ENCODE peak calls at places on chromosomes 16 and 17, in five cellular contexts. N, U, D, Y and I are unnamed samples.

GRCh38 chr16:80791411-80791810 is 13.0 kb downstream of the CDYL2 start:
- DNase-seq in U (no peak), D (no peak), Y (no peak), N (no peak), I (no peak)

GRCh38 chr17:40194821-40195220 is 17.6 kb downstream of the RAPGEFL1 start:
- DNase-seq in U (no peak), D (no peak), Y (no peak), N (no peak), I (no peak)

GRCh38 chr17:8117367-8117979 is 841 bp downstream of the ALOXE3 start:
- DNase-seq in Y (no peak), U (no peak), D (no peak), N (no peak), I (peak; percentile 15)

GRCh38 chr16:10521681-10522274 is 58.6 kb downstream of the EMP2 start:
- DNase-seq in U (peak; percentile 70), Y (peak; percentile 67), N (peak; percentile 34), D (no peak), I (peak; percentile 72)

GRCh38 chr17:57557363-57557762 is 187.7 kb downstream of the CCDC182 start:
- DNase-seq in Y (no peak), D (no peak), N (no peak), U (no peak), I (no peak)

GRCh38 chr16:80569440-80570105 is 28.8 kb downstream of the DYNLRB2 start:
- DNase-seq in U (peak; percentile 91), Y (peak; percentile 34), D (no peak), N (peak; percentile 57), I (no peak)

GRCh38 chr17:57261084-57261461 is 4.8 kb downstream of the MSI2 start:
- DNase-seq in U (no peak), Y (no peak), N (no peak), D (no peak), I (no peak)

GRCh38 chr17:41057547-41057946 is 2.4 kb downstream of the KRTAP2-3 start:
- DNase-seq in Y (no peak), U (no peak), N (no peak), D (no peak), I (no peak)

GRCh38 chr16:85796599-85796998 is 2.7 kb downstream of the EMC8 start:
- DNase-seq in Y (no peak), N (no peak), D (no peak), U (no peak), I (no peak)

GRCh38 chr16:25812215-25812614 is 120.5 kb downstream of the HS3ST4 start:
- DNase-seq in U (no peak), Y (no peak), D (no peak), N (no peak), I (no peak)

GRCh38 chr17:77371888-77372443 is 231.2 kb downstream of the SEC14L1 start:
- DNase-seq in U (no peak), D (no peak), N (no peak), Y (no peak), I (no peak)

GRCh38 chr17:76635039-76635438 is 8.5 kb downstream of the ST6GALNAC1 start:
- DNase-seq in Y (no peak), D (no peak), U (peak; percentile 12), N (no peak), I (no peak)

GRCh38 chr16:65667013-65667578 is 545.2 kb upstream of the CDH11 start:
- DNase-seq in U (peak; percentile 58), D (no peak), Y (peak; percentile 25), N (no peak), I (no peak)

GRCh38 chr16:89489040-89489721 is 1.2 kb downstream of the ANKRD11 start:
- DNase-seq in Y (peak; percentile 97), U (peak; percentile 90), D (peak; percentile 96), N (peak; percentile 56), I (peak; percentile 43)

GRCh38 chr17:64005734-64006167 is 7.6 kb downstream of the PRR29 start:
- DNase-seq in U (peak; percentile 53), N (no peak), D (peak; percentile 87), Y (no peak), I (no peak)

GRCh38 chr16:4316732-4317461 is 1.0 kb downstream of the GLIS2 start:
- DNase-seq in N (no peak), D (peak; percentile 89), Y (peak; percentile 40), U (peak; percentile 81), I (peak; percentile 55)

GRCh38 chr17:32525116-32525515 is 38.3 kb downstream of the CDK5R1 start:
- DNase-seq in Y (peak; percentile 18), D (no peak), U (peak; percentile 54), N (no peak), I (no peak)

GRCh38 chr17:45425125-45425983 is 7.3 kb downstream of the ARHGAP27 start:
- DNase-seq in U (peak; percentile 76), D (no peak), Y (peak; percentile 62), N (no peak), I (no peak)

GRCh38 chr16:87086575-87086974 is 230.6 kb downstream of the C16orf95 start:
- DNase-seq in N (no peak), D (peak; percentile 20), U (peak; percentile 87), Y (peak; percentile 42), I (no peak)

GRCh38 chr17:81702934-81703746 is at the start of gene MRPL12:
- DNase-seq in U (peak; percentile 91), N (peak; percentile 99), D (peak; percentile 98), Y (peak; percentile 92), I (peak; percentile 98)

GRCh38 chr16:57190136-57190535 is 4.0 kb downstream of the RSPRY1 start:
- DNase-seq in U (no peak), D (no peak), N (no peak), Y (no peak), I (no peak)

GRCh38 chr16:57619133-57619605 is 9.3 kb upstream of the ADGRG1 start:
- DNase-seq in U (no peak), N (peak; percentile 9), D (no peak), Y (no peak), I (no peak)

GRCh38 chr17:64355536-64356303 is 34.9 kb downstream of the PECAM1 start:
- DNase-seq in D (peak; percentile 60), N (no peak), U (peak; percentile 61), Y (peak; percentile 66), I (no peak)

GRCh38 chr16:66603537-66604375 is 748 bp upstream of the CMTM3 start:
- DNase-seq in Y (peak; percentile 56), N (peak; percentile 56), D (peak; percentile 92), U (peak; percentile 64), I (no peak)

GRCh38 chr17:59266748-59267147 is 46.4 kb downstream of the GDPD1 start:
- DNase-seq in U (no peak), D (no peak), Y (peak; percentile 23), N (no peak), I (no peak)

GRCh38 chr17:13919818-13920217 is 149.5 kb upstream of the COX10 start:
- DNase-seq in D (no peak), Y (no peak), N (no peak), U (no peak), I (no peak)

GRCh38 chr17:76480676-76481075 is 13.3 kb downstream of the AANAT start:
- DNase-seq in N (no peak), D (no peak), Y (no peak), U (no peak), I (no peak)

GRCh38 chr17:15651583-15652110 is 32.1 kb upstream of the FBXW10B start:
- DNase-seq in N (no peak), Y (peak; percentile 99), U (peak; percentile 99), D (peak; percentile 98), I (peak; percentile 44)

GRCh38 chr16:50340578-50340977 is 28.2 kb downstream of the BRD7 start:
- DNase-seq in D (no peak), U (no peak), Y (peak; percentile 77), N (no peak), I (no peak)

GRCh38 chr17:50269477-50270429 is 4.5 kb upstream of the TMEM92 start:
- DNase-seq in D (peak; percentile 95), U (peak; percentile 67), Y (peak; percentile 88), N (peak; percentile 54), I (peak; percentile 51)

GRCh38 chr16:69932691-69933392 is 18.3 kb upstream of the CLEC18A start:
- DNase-seq in Y (no peak), U (no peak), D (no peak), N (no peak), I (no peak)

GRCh38 chr17:50347087-50347893 is 1.4 kb downstream of the XYLT2 start:
- DNase-seq in U (no peak), Y (no peak), N (no peak), D (no peak), I (no peak)

GRCh38 chr17:59856859-59857794 is 35.6 kb downstream of the TUBD1 start:
- DNase-seq in D (peak; percentile 18), N (no peak), Y (no peak), U (no peak), I (no peak)